ENCODE peak calls at places on chromosomes 1 and 21, in nine cellular contexts. A, Q, K, R, X, F, W, U and L are unnamed samples.

GRCh38 chr1:10594481-10595050 is 119.8 kb downstream of the PEX14 start:
- DNase-seq in Q (no peak), R (no peak), X (no peak), U (no peak), W (no peak), A (no peak), K (no peak), F (peak), L (no peak)

GRCh38 chr1:23466423-23466989 is 17.5 kb downstream of the ASAP3 start:
- DNase-seq in W (no peak), A (no peak), Q (no peak), X (no peak), U (no peak), K (no peak), F (no peak), R (no peak), L (no peak)

GRCh38 chr1:46595127-46595526 is 8.9 kb downstream of the MKNK1 start:
- DNase-seq in F (no peak), X (no peak), R (peak), Q (no peak), A (peak), K (no peak), U (peak), W (peak), L (peak)

GRCh38 chr1:229270547-229271447 is at the start of gene RAB4A:
- DNase-seq in X (peak), F (peak), K (peak), A (peak), W (peak), R (peak), Q (peak), U (peak), L (peak)

GRCh38 chr1:28983509-28984310 is 69.3 kb downstream of the EPB41 start:
- DNase-seq in A (no peak), X (peak), Q (peak), U (peak), K (peak), F (no peak), R (no peak), W (peak), L (no peak)

GRCh38 chr21:32653326-32653901 is 41.2 kb upstream of the CFAP298 start:
- DNase-seq in K (no peak), U (no peak), W (no peak), R (no peak), X (no peak), F (no peak), A (no peak), Q (peak), L (no peak)

GRCh38 chr1:107936498-107937481 is 28.2 kb downstream of the VAV3 start:
- DNase-seq in Q (no peak), W (peak), K (peak), A (peak), R (no peak), F (no peak), U (peak), X (peak), L (peak)

GRCh38 chr1:108962681-108963051 is 618 bp downstream of the CLCC1 start:
- DNase-seq in W (peak), U (peak), K (peak), Q (peak), A (peak), R (no peak), X (no peak), F (no peak), L (peak)

GRCh38 chr1:185054365-185055060 is 9.2 kb downstream of the RNF2 start:
- DNase-seq in R (no peak), A (no peak), F (no peak), K (no peak), W (no peak), Q (no peak), U (no peak), X (no peak), L (no peak)

GRCh38 chr1:37901191-37901892 is 42.0 kb upstream of the MTF1 start:
- DNase-seq in W (no peak), F (peak), K (no peak), U (no peak), Q (no peak), R (no peak), X (no peak), A (no peak), L (no peak)

GRCh38 chr1:233518344-233518743 is 95.6 kb upstream of the KCNK1 start:
- DNase-seq in W (no peak), U (no peak), R (no peak), K (peak), F (no peak), X (peak), A (no peak), Q (no peak), L (peak)
- TF ChIP-seq EP300 in W (no peak), U (no peak), R (no peak), K (no peak), F (no peak), X (no peak), A (no peak), Q (no peak), L (no peak)

GRCh38 chr1:226551299-226551698 is 2.7 kb downstream of the STUM start:
- DNase-seq in X (no peak), Q (no peak), R (no peak), A (no peak), W (no peak), K (no peak), F (no peak), U (no peak), L (peak)
- TF ChIP-seq POLR2A in X (no peak), Q (no peak), R (no peak), A (no peak), W (no peak), K (no peak), F (no peak), U (no peak), L (no peak)

GRCh38 chr1:116873680-116874271 is 35.9 kb upstream of the PTGFRN start:
- DNase-seq in Q (no peak), X (no peak), U (no peak), R (no peak), W (no peak), A (no peak), K (no peak), F (no peak), L (no peak)
- TF ChIP-seq POLR2AphosphoS5 in Q (no peak), X (no peak), U (no peak), R (no peak), W (no peak), A (no peak), K (no peak), F (no peak), L (no peak)

GRCh38 chr1:227941509-227942020 is 6.2 kb downstream of the WNT9A start:
- DNase-seq in A (peak), F (no peak), X (peak), K (peak), Q (no peak), W (peak), U (peak), R (no peak), L (no peak)
- TF ChIP-seq EP300 in A (no peak), F (no peak), X (no peak), K (no peak), Q (no peak), W (no peak), U (no peak), R (no peak), L (no peak)